ENCODE peak calls at places on chromosomes 7 and 10, in eight cellular contexts. X is SW480; U is GM12891; P is PC-3; D is HS-5; O is posterior cingulate gyrus; M is endothelial cell of umbilical vein; B is effector CD4-positive, alpha-beta T cell. V is an unnamed sample.

GRCh38 chr10:17847586-17848296 is 38.6 kb downstream of the MRC1 start:
- DNase-seq in U (no peak), B (no peak), P (peak), D (no peak), O (no peak), X (peak), M (peak), V (no peak)

GRCh38 chr10:44848211-44848610 is 62.9 kb upstream of the TMEM72 start:
- DNase-seq in M (no peak), D (no peak), P (no peak), B (no peak), X (no peak), O (no peak), U (no peak), V (no peak)

GRCh38 chr7:47622946-47623640 is 41.2 kb upstream of the TNS3 start:
- DNase-seq in M (no peak), U (no peak), O (no peak), D (peak), X (no peak), B (no peak), P (peak), V (no peak)

GRCh38 chr7:35908305-35909223 is 107.7 kb downstream of the SEPTIN7 start:
- DNase-seq in B (no peak), O (peak), P (no peak), D (no peak), X (no peak), U (no peak), M (no peak), V (peak)

GRCh38 chr10:50981385-50981784 is 92.9 kb upstream of the PRKG1 start:
- DNase-seq in P (no peak), U (no peak), M (no peak), B (no peak), O (no peak), X (no peak), D (no peak), V (no peak)

GRCh38 chr10:24871006-24871405 is 81.4 kb downstream of the PRTFDC1 start:
- DNase-seq in O (no peak), D (no peak), U (no peak), X (no peak), M (no peak), B (no peak), P (no peak), V (no peak)

GRCh38 chr10:100349087-100349486 is 2.1 kb downstream of the SCD start:
- DNase-seq in X (no peak), B (no peak), O (no peak), M (no peak), D (no peak), P (no peak), U (no peak), V (no peak)

GRCh38 chr7:134284952-134285351 is 31.8 kb downstream of the SLC35B4 start:
- DNase-seq in U (no peak), P (no peak), D (no peak), B (no peak), O (no peak), M (no peak), X (no peak), V (no peak)

GRCh38 chr7:69553190-69553589 is 45.1 kb upstream of the AUTS2 start:
- DNase-seq in U (no peak), O (no peak), D (no peak), P (no peak), B (no peak), M (no peak), X (no peak), V (no peak)

GRCh38 chr7:55174456-55174855 is 155.6 kb downstream of the EGFR start:
- DNase-seq in X (no peak), O (no peak), P (no peak), U (no peak), M (no peak), D (no peak), B (no peak), V (no peak)

GRCh38 chr7:29811597-29811996 is 5.3 kb downstream of the WIPF3 start:
- DNase-seq in D (no peak), O (no peak), M (no peak), B (no peak), P (peak), X (peak), U (no peak), V (no peak)

GRCh38 chr7:21939136-21939857 is 6.4 kb downstream of the CDCA7L start:
- DNase-seq in X (no peak), D (peak), B (no peak), P (peak), U (no peak), O (no peak), M (peak), V (no peak)

GRCh38 chr10:108112218-108112617 is 947.7 kb upstream of the SORCS1 start:
- DNase-seq in M (no peak), P (peak), B (no peak), X (no peak), O (no peak), D (no peak), U (no peak), V (no peak)

GRCh38 chr7:89053130-89053529 is 257.6 kb upstream of the TEX47 start:
- DNase-seq in O (no peak), M (no peak), X (no peak), P (no peak), U (no peak), B (no peak), D (no peak), V (no peak)

GRCh38 chr7:27603813-27604212 is 58.9 kb downstream of the HIBADH start:
- DNase-seq in D (no peak), M (no peak), B (no peak), P (no peak), X (no peak), U (no peak), O (no peak), V (no peak)

GRCh38 chr7:325051-325798 is 35.3 kb downstream of the FOXL3 start:
- DNase-seq in O (no peak), M (no peak), B (no peak), X (no peak), P (no peak), D (no peak), U (no peak), V (no peak)

GRCh38 chr7:97017197-97018125 is 7.2 kb downstream of the DLX5 start:
- DNase-seq in X (no peak), B (no peak), O (no peak), D (no peak), U (no peak), P (no peak), M (no peak), V (no peak)

GRCh38 chr7:101294039-101294831 is 27.4 kb downstream of the IFT22 start:
- DNase-seq in B (no peak), O (no peak), D (no peak), X (no peak), P (no peak), U (no peak), M (no peak), V (no peak)

GRCh38 chr7:118029881-118030422 is 154.0 kb upstream of the LSM8 start:
- DNase-seq in X (no peak), M (no peak), U (no peak), P (no peak), D (no peak), O (no peak), B (no peak), V (no peak)

GRCh38 chr7:12570529-12571461 is at the start of gene SCIN:
- DNase-seq in B (no peak), O (peak), P (peak), D (no peak), M (peak), U (peak), X (peak), V (peak)

GRCh38 chr10:70512149-70512611 is 33.6 kb downstream of the PALD1 start:
- DNase-seq in B (no peak), D (no peak), M (no peak), X (no peak), P (no peak), O (no peak), U (no peak), V (no peak)

GRCh38 chr10:64379898-64380297 is 858.7 kb downstream of the REEP3 start:
- DNase-seq in P (peak), U (no peak), B (no peak), M (no peak), O (no peak), D (no peak), X (no peak), V (peak)

GRCh38 chr10:24279166-24279565 is 70.2 kb downstream of the KIAA1217 start:
- DNase-seq in M (no peak), U (no peak), P (no peak), D (no peak), X (no peak), B (no peak), O (no peak), V (no peak)

GRCh38 chr10:79491171-79491835 is 21.0 kb upstream of the EIF5AL1 start:
- DNase-seq in O (no peak), U (no peak), D (no peak), X (no peak), B (no peak), M (no peak), P (peak), V (no peak)

GRCh38 chr7:1108264-1108920 is 20.5 kb downstream of the GPER1 start:
- DNase-seq in O (no peak), P (no peak), X (no peak), M (no peak), B (no peak), D (no peak), U (no peak), V (no peak)

GRCh38 chr10:104109908-104110662 is 11.9 kb upstream of the SFR1 start:
- DNase-seq in B (no peak), M (peak), P (peak), X (peak), O (no peak), U (no peak), D (peak), V (no peak)

GRCh38 chr10:21661087-21661486 is 127.1 kb downstream of the MLLT10 start:
- DNase-seq in B (no peak), X (no peak), D (no peak), M (peak), U (no peak), P (no peak), O (no peak), V (no peak)

GRCh38 chr7:1677206-1678069 is 7.4 kb downstream of the ELFN1 start:
- DNase-seq in X (no peak), U (no peak), P (no peak), O (no peak), B (no peak), D (no peak), M (no peak), V (no peak)

GRCh38 chr7:140610204-140611165 is 30.1 kb downstream of the DENND2A start:
- DNase-seq in D (no peak), U (no peak), P (peak), O (no peak), M (no peak), B (no peak), X (no peak), V (no peak)

GRCh38 chr10:133460208-133460769 is 6.5 kb downstream of the SCART1 start:
- DNase-seq in X (no peak), B (no peak), P (no peak), M (no peak), O (no peak), D (no peak), U (no peak), V (no peak)

V was measured in head of caudate nucleus.